ENCODE peak calls at places on chromosomes 2 and 18, in ten cellular contexts. One of them, this sample, is unnamed.

GRCh38 chr18:49519041-49519971 is 32.3 kb upstream of the C18orf32 start:
- DNase-seq in GM12891: no peak
- DNase-seq in IMR-90: no peak
- DNase-seq in heart left ventricle: no peak
- DNase-seq in K562: no peak
- DNase-seq in thyroid gland: no peak
- DNase-seq in uterus: no peak
- DNase-seq in body of pancreas: no peak
- DNase-seq in GM12892: no peak
- DNase-seq in HCT116: no peak
- DNase-seq in this sample: no peak

GRCh38 chr2:146576301-146576700 is 1268.5 kb upstream of the ACVR2A start:
- DNase-seq in GM12891: no peak
- DNase-seq in IMR-90: peak
- DNase-seq in heart left ventricle: no peak
- DNase-seq in K562: no peak
- DNase-seq in thyroid gland: no peak
- DNase-seq in uterus: no peak
- DNase-seq in body of pancreas: no peak
- DNase-seq in GM12892: no peak
- DNase-seq in HCT116: no peak
- DNase-seq in this sample: no peak

GRCh38 chr2:232632904-232633412 is 446 bp upstream of the EFHD1 start:
- DNase-seq in GM12891: no peak
- DNase-seq in IMR-90: no peak
- DNase-seq in heart left ventricle: peak
- DNase-seq in K562: no peak
- DNase-seq in thyroid gland: peak
- DNase-seq in uterus: peak
- DNase-seq in body of pancreas: peak
- DNase-seq in GM12892: no peak
- DNase-seq in HCT116: no peak
- DNase-seq in this sample: peak

GRCh38 chr2:129491251-129491817 is 488.1 kb upstream of the RAB6C start:
- DNase-seq in GM12891: no peak
- DNase-seq in IMR-90: no peak
- DNase-seq in heart left ventricle: no peak
- DNase-seq in K562: no peak
- DNase-seq in thyroid gland: no peak
- DNase-seq in uterus: no peak
- DNase-seq in body of pancreas: no peak
- DNase-seq in GM12892: no peak
- DNase-seq in HCT116: no peak
- DNase-seq in this sample: no peak

GRCh38 chr18:67519582-67519981 is 3.1 kb upstream of the DSEL start:
- DNase-seq in GM12891: no peak
- DNase-seq in IMR-90: peak
- DNase-seq in heart left ventricle: no peak
- DNase-seq in K562: no peak
- DNase-seq in thyroid gland: no peak
- DNase-seq in uterus: no peak
- DNase-seq in body of pancreas: no peak
- DNase-seq in GM12892: no peak
- DNase-seq in HCT116: no peak
- DNase-seq in this sample: no peak

GRCh38 chr2:64262816-64263215 is 118.6 kb upstream of the PELI1 start:
- DNase-seq in GM12891: no peak
- DNase-seq in IMR-90: no peak
- DNase-seq in heart left ventricle: no peak
- DNase-seq in K562: no peak
- DNase-seq in thyroid gland: no peak
- DNase-seq in uterus: no peak
- DNase-seq in body of pancreas: no peak
- DNase-seq in GM12892: no peak
- DNase-seq in HCT116: no peak
- DNase-seq in this sample: no peak

GRCh38 chr2:120109186-120110061 is 96.5 kb downstream of the EPB41L5 start:
- DNase-seq in GM12891: peak
- DNase-seq in IMR-90: peak
- DNase-seq in heart left ventricle: no peak
- DNase-seq in K562: peak
- DNase-seq in thyroid gland: no peak
- DNase-seq in uterus: no peak
- DNase-seq in body of pancreas: no peak
- DNase-seq in GM12892: peak
- DNase-seq in HCT116: peak
- DNase-seq in this sample: no peak

GRCh38 chr18:46034230-46034629 is 37.8 kb downstream of the PSTPIP2 start:
- DNase-seq in GM12891: no peak
- DNase-seq in IMR-90: peak
- DNase-seq in heart left ventricle: no peak
- DNase-seq in K562: no peak
- DNase-seq in thyroid gland: no peak
- DNase-seq in uterus: no peak
- DNase-seq in body of pancreas: no peak
- DNase-seq in GM12892: no peak
- DNase-seq in HCT116: no peak
- DNase-seq in this sample: no peak

GRCh38 chr18:11412790-11413189 is 196.6 kb upstream of the SLC35G4 start:
- DNase-seq in GM12891: no peak
- DNase-seq in IMR-90: no peak
- DNase-seq in heart left ventricle: no peak
- DNase-seq in K562: no peak
- DNase-seq in thyroid gland: no peak
- DNase-seq in uterus: no peak
- DNase-seq in body of pancreas: no peak
- DNase-seq in GM12892: no peak
- DNase-seq in HCT116: no peak
- DNase-seq in this sample: no peak

GRCh38 chr18:2180586-2180985 is 390.7 kb downstream of the METTL4 start:
- DNase-seq in GM12891: no peak
- DNase-seq in IMR-90: no peak
- DNase-seq in heart left ventricle: no peak
- DNase-seq in K562: peak
- DNase-seq in thyroid gland: no peak
- DNase-seq in uterus: no peak
- DNase-seq in body of pancreas: no peak
- DNase-seq in GM12892: no peak
- DNase-seq in HCT116: no peak
- DNase-seq in this sample: no peak

GRCh38 chr2:148813603-148814065 is 61.4 kb upstream of the KIF5C start:
- DNase-seq in GM12891: peak
- DNase-seq in IMR-90: no peak
- DNase-seq in heart left ventricle: no peak
- DNase-seq in K562: peak
- DNase-seq in thyroid gland: no peak
- DNase-seq in uterus: no peak
- DNase-seq in body of pancreas: no peak
- DNase-seq in GM12892: peak
- DNase-seq in HCT116: no peak
- DNase-seq in this sample: no peak

GRCh38 chr18:9734189-9734588 is 26.1 kb downstream of the RAB31 start:
- DNase-seq in GM12891: no peak
- DNase-seq in IMR-90: no peak
- DNase-seq in heart left ventricle: no peak
- DNase-seq in K562: no peak
- DNase-seq in thyroid gland: no peak
- DNase-seq in uterus: no peak
- DNase-seq in body of pancreas: no peak
- DNase-seq in GM12892: no peak
- DNase-seq in HCT116: no peak
- DNase-seq in this sample: no peak

GRCh38 chr18:62345909-62346308 is 20.8 kb downstream of the TNFRSF11A start:
- DNase-seq in GM12891: no peak
- DNase-seq in IMR-90: no peak
- DNase-seq in heart left ventricle: no peak
- DNase-seq in K562: no peak
- DNase-seq in thyroid gland: no peak
- DNase-seq in uterus: no peak
- DNase-seq in body of pancreas: no peak
- DNase-seq in GM12892: no peak
- DNase-seq in HCT116: no peak
- DNase-seq in this sample: no peak

GRCh38 chr2:52862801-52863200 is 904.8 kb upstream of the CHAC2 start:
- DNase-seq in GM12891: no peak
- DNase-seq in IMR-90: peak
- DNase-seq in heart left ventricle: no peak
- DNase-seq in K562: no peak
- DNase-seq in thyroid gland: no peak
- DNase-seq in uterus: no peak
- DNase-seq in body of pancreas: no peak
- DNase-seq in GM12892: no peak
- DNase-seq in HCT116: peak
- DNase-seq in this sample: no peak

GRCh38 chr2:23658466-23658942 is 268.4 kb downstream of the ATAD2B start:
- DNase-seq in GM12891: peak
- DNase-seq in IMR-90: peak
- DNase-seq in heart left ventricle: peak
- DNase-seq in K562: no peak
- DNase-seq in thyroid gland: no peak
- DNase-seq in uterus: no peak
- DNase-seq in body of pancreas: no peak
- DNase-seq in GM12892: no peak
- DNase-seq in HCT116: no peak
- DNase-seq in this sample: no peak

GRCh38 chr2:223725986-223726970 is 111.1 kb downstream of the AP1S3 start:
- DNase-seq in GM12891: no peak
- DNase-seq in IMR-90: no peak
- DNase-seq in heart left ventricle: no peak
- DNase-seq in K562: no peak
- DNase-seq in thyroid gland: no peak
- DNase-seq in uterus: no peak
- DNase-seq in body of pancreas: no peak
- DNase-seq in GM12892: no peak
- DNase-seq in HCT116: no peak
- DNase-seq in this sample: no peak

GRCh38 chr2:217653240-217653639 is 349.6 kb downstream of the TNS1 start:
- DNase-seq in GM12891: no peak
- DNase-seq in IMR-90: peak
- DNase-seq in heart left ventricle: peak
- DNase-seq in K562: no peak
- DNase-seq in thyroid gland: peak
- DNase-seq in uterus: peak
- DNase-seq in body of pancreas: peak
- DNase-seq in GM12892: no peak
- DNase-seq in HCT116: peak
- DNase-seq in this sample: peak
- TF ChIP-seq POLR2A in GM12891: no peak
- TF ChIP-seq POLR2A in IMR-90: no peak
- TF ChIP-seq POLR2A in heart left ventricle: no peak
- TF ChIP-seq POLR2A in K562: no peak
- TF ChIP-seq POLR2A in thyroid gland: peak
- TF ChIP-seq POLR2A in uterus: no peak
- TF ChIP-seq POLR2A in body of pancreas: no peak
- TF ChIP-seq POLR2A in GM12892: no peak
- TF ChIP-seq POLR2A in HCT116: no peak
- TF ChIP-seq POLR2A in this sample: peak

GRCh38 chr2:136351684-136352083 is 233.7 kb upstream of the CXCR4 start:
- DNase-seq in GM12891: no peak
- DNase-seq in IMR-90: no peak
- DNase-seq in heart left ventricle: no peak
- DNase-seq in K562: no peak
- DNase-seq in thyroid gland: no peak
- DNase-seq in uterus: no peak
- DNase-seq in body of pancreas: no peak
- DNase-seq in GM12892: no peak
- DNase-seq in HCT116: no peak
- DNase-seq in this sample: no peak

GRCh38 chr2:136344339-136344738 is 226.4 kb upstream of the CXCR4 start:
- DNase-seq in GM12891: no peak
- DNase-seq in IMR-90: no peak
- DNase-seq in heart left ventricle: no peak
- DNase-seq in K562: no peak
- DNase-seq in thyroid gland: no peak
- DNase-seq in uterus: no peak
- DNase-seq in body of pancreas: no peak
- DNase-seq in GM12892: no peak
- DNase-seq in HCT116: no peak
- DNase-seq in this sample: no peak

DNA sequence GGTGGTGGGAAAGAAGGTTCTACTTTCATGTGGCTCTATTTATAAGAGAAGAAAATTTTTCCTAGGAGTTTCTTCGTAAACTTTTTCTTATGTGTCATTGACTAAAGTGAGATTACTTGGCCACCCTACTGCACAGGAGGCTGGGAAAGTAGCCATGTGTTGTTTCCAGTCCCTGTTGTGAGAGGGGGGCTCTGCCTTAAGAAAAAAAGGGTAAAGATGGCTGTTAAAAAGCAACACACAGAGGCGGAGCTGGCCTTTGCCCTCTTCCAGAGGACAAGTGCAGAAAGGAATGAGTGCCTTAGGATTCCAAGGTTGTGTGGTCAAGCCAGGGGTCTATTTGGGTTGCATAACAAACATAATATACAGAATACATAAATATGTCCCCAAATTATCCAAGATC is 230.0 kb upstream of the CXCR4 start:
- DNase-seq in GM12891: no peak
- DNase-seq in IMR-90: no peak
- DNase-seq in heart left ventricle: no peak
- DNase-seq in K562: no peak
- DNase-seq in thyroid gland: no peak
- DNase-seq in uterus: no peak
- DNase-seq in body of pancreas: no peak
- DNase-seq in GM12892: no peak
- DNase-seq in HCT116: no peak
- DNase-seq in this sample: no peak
- TF ChIP-seq POLR2A in GM12891: no peak
- TF ChIP-seq POLR2A in IMR-90: no peak
- TF ChIP-seq POLR2A in heart left ventricle: no peak
- TF ChIP-seq POLR2A in K562: no peak
- TF ChIP-seq POLR2A in thyroid gland: no peak
- TF ChIP-seq POLR2A in uterus: no peak
- TF ChIP-seq POLR2A in body of pancreas: no peak
- TF ChIP-seq POLR2A in GM12892: no peak
- TF ChIP-seq POLR2A in HCT116: no peak
- TF ChIP-seq POLR2A in this sample: no peak

GRCh38 chr18:24397131-24397693 is 412 bp downstream of the OSBPL1A start:
- DNase-seq in GM12891: no peak
- DNase-seq in IMR-90: peak
- DNase-seq in heart left ventricle: peak
- DNase-seq in K562: no peak
- DNase-seq in thyroid gland: peak
- DNase-seq in uterus: peak
- DNase-seq in body of pancreas: peak
- DNase-seq in GM12892: no peak
- DNase-seq in HCT116: peak
- DNase-seq in this sample: peak
- TF ChIP-seq POLR2A in GM12891: no peak
- TF ChIP-seq POLR2A in IMR-90: peak
- TF ChIP-seq POLR2A in heart left ventricle: no peak
- TF ChIP-seq POLR2A in K562: no peak
- TF ChIP-seq POLR2A in thyroid gland: no peak
- TF ChIP-seq POLR2A in uterus: no peak
- TF ChIP-seq POLR2A in body of pancreas: no peak
- TF ChIP-seq POLR2A in GM12892: no peak
- TF ChIP-seq POLR2A in HCT116: no peak
- TF ChIP-seq POLR2A in this sample: no peak

GRCh38 chr2:84925724-84926376 is 20.4 kb downstream of the TMSB10 start:
- DNase-seq in GM12891: no peak
- DNase-seq in IMR-90: peak
- DNase-seq in heart left ventricle: peak
- DNase-seq in K562: peak
- DNase-seq in thyroid gland: peak
- DNase-seq in uterus: peak
- DNase-seq in body of pancreas: peak
- DNase-seq in GM12892: no peak
- DNase-seq in HCT116: peak
- DNase-seq in this sample: peak
- TF ChIP-seq POLR2A in GM12891: no peak
- TF ChIP-seq POLR2A in IMR-90: peak
- TF ChIP-seq POLR2A in heart left ventricle: no peak
- TF ChIP-seq POLR2A in K562: no peak
- TF ChIP-seq POLR2A in thyroid gland: no peak
- TF ChIP-seq POLR2A in uterus: no peak
- TF ChIP-seq POLR2A in body of pancreas: no peak
- TF ChIP-seq POLR2A in GM12892: no peak
- TF ChIP-seq POLR2A in HCT116: peak
- TF ChIP-seq POLR2A in this sample: no peak